ENCODE peak calls at places on chromosome 2, in eight cellular contexts. B is mucosa of descending colon, S is AG10803, J is endodermal cell, Y is K562, T is AG04449, H is Peyer's patch, X is sigmoid colon. L is an unnamed sample.

GRCh38 chr2:45892757-45893156 is 241.3 kb downstream of the PRKCE start:
- DNase-seq in B (no peak), S (no peak), J (no peak), Y (no peak), T (no peak), H (no peak), X (no peak), L (no peak)

GRCh38 chr2:60359569-60359968 is 193.9 kb downstream of the BCL11A start:
- DNase-seq in B (no peak), S (no peak), J (peak), Y (no peak), T (no peak), H (no peak), X (no peak), L (no peak)

GRCh38 chr2:130393318-130393910 is 37.6 kb downstream of the PTPN18 start:
- DNase-seq in B (no peak), S (no peak), J (peak), Y (no peak), T (no peak), H (no peak), X (no peak), L (no peak)

GRCh38 chr2:191866675-191867506 is 20.0 kb upstream of the CAVIN2 start:
- DNase-seq in B (peak), S (peak), J (no peak), Y (peak), T (peak), H (no peak), X (peak), L (peak)

GRCh38 chr2:258933-259332 is 4.9 kb downstream of the SH3YL1 start:
- DNase-seq in B (no peak), S (no peak), J (no peak), Y (no peak), T (no peak), H (no peak), X (no peak), L (no peak)

GRCh38 chr2:28915939-28916338 is 21.5 kb downstream of the WDR43 start:
- DNase-seq in B (no peak), S (peak), J (no peak), Y (no peak), T (no peak), H (no peak), X (no peak), L (no peak)

GRCh38 chr2:45930396-45930792 is 278.9 kb downstream of the PRKCE start:
- DNase-seq in B (no peak), S (peak), J (no peak), Y (no peak), T (no peak), H (no peak), X (no peak), L (no peak)

GRCh38 chr2:88212251-88212790 is 42.2 kb downstream of the THNSL2 start:
- DNase-seq in B (no peak), S (peak), J (peak), Y (no peak), T (no peak), H (no peak), X (no peak), L (no peak)

GRCh38 chr2:70088508-70089219 is 1.4 kb downstream of the PCBP1 start:
- DNase-seq in B (no peak), S (no peak), J (no peak), Y (no peak), T (no peak), H (peak), X (no peak), L (no peak)

DNA sequence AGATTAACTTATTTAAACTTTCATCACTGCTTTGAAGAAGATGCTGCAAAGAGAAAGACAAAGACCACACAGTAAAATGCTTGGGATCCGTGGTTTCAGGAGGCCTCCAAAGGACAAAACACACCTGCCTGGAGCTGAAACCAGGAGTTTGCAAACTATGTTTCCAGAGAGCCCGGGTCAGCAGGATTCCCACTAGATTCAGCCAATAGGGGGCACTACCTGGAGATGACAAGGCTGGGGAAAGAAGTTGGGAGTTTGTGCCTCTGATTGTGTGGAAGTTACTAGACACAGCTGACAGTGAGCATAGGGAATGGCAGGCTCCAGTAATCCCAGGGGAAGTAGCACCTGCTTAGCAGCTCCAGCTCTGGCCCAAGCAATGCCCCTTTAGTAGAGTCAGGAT is 169.0 kb upstream of the TRIB2 start:
- DNase-seq in B (no peak), S (no peak), J (peak), Y (no peak), T (no peak), H (no peak), X (no peak), L (no peak)
- TF ChIP-seq CTCF in B (no peak), S (no peak), J (peak), Y (peak), T (no peak), H (no peak), X (no peak), L (no peak)

GRCh38 chr2:26122633-26123032 is 50.3 kb upstream of the GAREM2 start:
- DNase-seq in B (no peak), S (no peak), J (no peak), Y (no peak), T (no peak), H (no peak), X (no peak), L (no peak)
- H3K4me3 ChIP-seq in B (no peak), S (no peak), J (no peak), Y (no peak), T (no peak), H (no peak), X (no peak), L (no peak)

GRCh38 chr2:27854224-27854623 is 36.0 kb downstream of the RBKS start:
- DNase-seq in B (peak), S (no peak), J (no peak), Y (no peak), T (no peak), H (peak), X (no peak), L (no peak)
- TF ChIP-seq CTCF in B (no peak), S (no peak), J (no peak), Y (no peak), T (no peak), H (no peak), X (no peak), L (no peak)

GRCh38 chr2:121534007-121534406 is 3.3 kb downstream of the RNU4ATAC start:
- DNase-seq in B (no peak), S (no peak), J (no peak), Y (no peak), T (no peak), H (no peak), X (no peak), L (no peak)
- H3K4me3 ChIP-seq in B (no peak), S (no peak), J (no peak), Y (no peak), T (no peak), H (no peak), X (no peak), L (no peak)

GRCh38 chr2:121791801-121792221 is 36.4 kb downstream of the TSN start:
- DNase-seq in B (no peak), S (no peak), J (no peak), Y (no peak), T (no peak), H (no peak), X (no peak), L (no peak)
- TF ChIP-seq CTCF in B (no peak), S (no peak), J (no peak), Y (no peak), T (no peak), H (no peak), X (no peak), L (no peak)

DNA sequence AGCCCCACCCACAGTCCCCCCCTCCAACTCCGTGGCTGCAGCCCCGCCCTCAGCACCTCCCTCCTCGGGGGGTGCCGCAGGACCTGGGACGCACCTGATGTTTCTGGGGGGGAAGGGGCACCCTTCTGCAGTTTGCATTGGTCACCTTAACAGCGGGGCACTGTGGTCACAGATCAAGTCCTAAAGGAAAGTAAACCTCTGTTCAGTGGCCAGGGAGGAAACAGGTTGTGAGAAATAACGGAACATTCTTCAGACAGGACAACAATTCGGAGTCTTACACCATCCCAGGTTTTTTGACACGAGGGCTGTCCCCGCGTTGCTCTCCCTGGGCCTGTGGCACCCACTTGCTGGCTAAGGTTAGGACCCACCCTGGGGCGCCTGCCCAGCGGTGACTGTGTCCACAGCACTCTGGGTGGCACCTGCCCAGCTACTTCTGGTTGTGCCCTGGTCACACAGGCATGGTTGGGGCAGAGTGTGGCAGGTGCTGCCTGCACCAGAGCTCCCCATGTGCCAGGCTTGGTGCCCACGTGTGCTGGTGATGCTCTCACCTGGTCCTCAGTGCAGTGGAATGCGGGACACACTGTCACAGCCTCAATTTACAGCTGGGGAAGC is 93.5 kb upstream of the OTOS start:
- DNase-seq in B (no peak), S (no peak), J (peak), Y (no peak), T (no peak), H (peak), X (peak), L (no peak)
- H3K4me3 ChIP-seq in B (no peak), S (no peak), J (no peak), Y (no peak), T (no peak), H (no peak), X (no peak), L (no peak)

GRCh38 chr2:9914384-9915065 is 37.0 kb upstream of the GRHL1 start:
- DNase-seq in B (no peak), S (peak), J (no peak), Y (peak), T (no peak), H (peak), X (no peak), L (no peak)
- TF ChIP-seq CTCF in B (no peak), S (no peak), J (no peak), Y (peak), T (peak), H (no peak), X (no peak), L (no peak)

GRCh38 chr2:159082119-159082518 is 113.7 kb downstream of the TANC1 start:
- DNase-seq in B (no peak), S (no peak), J (no peak), Y (no peak), T (no peak), H (no peak), X (no peak), L (no peak)
- H3K4me3 ChIP-seq in B (no peak), S (no peak), J (no peak), Y (no peak), T (no peak), H (no peak), X (no peak), L (no peak)

L was measured in AG09309.